ENCODE peak calls at places on chromosomes 1 and 21, in six cellular contexts. M is stimulated activated naive B cell treated with anti-CD40 and anti-IgM and Interleukin-4, amounts not matched to agents 10 μg/mL and 1 μg/mL and 100 μg/mL, for 72 hours; B is skeletal muscle cell; F is mesenteric fat pad; G is dermis blood vessel endothelial cell; D is tibial nerve. V is an unnamed sample.

GRCh38 chr21:41418956-41419680 is 6.9 kb upstream of the MX1 start:
- DNase-seq in B (no peak), M (no peak), F (peak), G (no peak), D (no peak), V (no peak)

GRCh38 chr1:14605945-14606344 is 7.5 kb downstream of the KAZN start:
- DNase-seq in D (no peak), B (no peak), G (no peak), M (no peak), F (no peak), V (no peak)

GRCh38 chr21:44630440-44630839 is 3.5 kb downstream of the KRTAP10-9 start:
- DNase-seq in D (no peak), B (no peak), G (no peak), F (no peak), M (no peak), V (no peak)

GRCh38 chr1:29304025-29304684 is 67.8 kb downstream of the PTPRU start:
- DNase-seq in M (no peak), D (no peak), F (no peak), B (no peak), G (no peak), V (no peak)

GRCh38 chr1:28248273-28249012 is 10.9 kb upstream of the SESN2 start:
- DNase-seq in F (peak), B (peak), D (peak), G (peak), M (peak), V (peak)

GRCh38 chr1:99441234-99442095 is 177.2 kb downstream of the PLPPR4 start:
- DNase-seq in D (no peak), G (peak), F (no peak), M (no peak), B (no peak), V (no peak)

GRCh38 chr21:38377165-38378093 is 120.6 kb downstream of the KCNJ15 start:
- DNase-seq in M (no peak), F (no peak), G (peak), B (no peak), D (no peak), V (peak)

GRCh38 chr1:64507897-64508296 is 38.0 kb downstream of the CACHD1 start:
- DNase-seq in D (no peak), F (no peak), M (no peak), G (no peak), B (no peak), V (no peak)

GRCh38 chr1:110542730-110543129 is 23.8 kb upstream of the KCNA10 start:
- DNase-seq in B (peak), F (no peak), G (peak), M (no peak), D (no peak), V (peak)

GRCh38 chr1:46223472-46223943 is 20.4 kb downstream of the LURAP1 start:
- DNase-seq in F (no peak), B (peak), M (peak), G (peak), D (peak), V (peak)

GRCh38 chr1:109185357-109185756 is 28.4 kb upstream of the SARS1 start:
- DNase-seq in B (no peak), G (no peak), D (no peak), M (no peak), F (no peak), V (no peak)

GRCh38 chr1:112614460-112615065 is 4.4 kb downstream of the ST7L start:
- DNase-seq in F (no peak), G (peak), B (no peak), M (no peak), D (no peak), V (peak)

GRCh38 chr1:24454684-24455091 is 39.1 kb downstream of the NIPAL3 start:
- DNase-seq in M (no peak), B (no peak), G (no peak), D (no peak), F (no peak), V (no peak)

GRCh38 chr1:52707927-52708655 is 9.9 kb upstream of the COA7 start:
- DNase-seq in M (no peak), D (no peak), G (no peak), B (no peak), F (no peak), V (no peak)

GRCh38 chr1:12851779-12852178 is 3.3 kb upstream of the HNRNPCL1 start:
- DNase-seq in F (no peak), D (no peak), B (no peak), M (no peak), G (no peak), V (no peak)

GRCh38 chr1:247390996-247391395 is 25.0 kb upstream of the NLRP3 start:
- DNase-seq in G (no peak), D (no peak), F (no peak), B (no peak), M (no peak), V (no peak)

GRCh38 chr1:153563339-153563952 is 2.2 kb downstream of the S100A2 start:
- DNase-seq in G (no peak), B (no peak), M (no peak), D (no peak), F (no peak), V (no peak)

GRCh38 chr1:22031214-22031962 is 21.1 kb upstream of the CDC42 start:
- DNase-seq in G (peak), D (no peak), B (no peak), F (no peak), M (no peak), V (peak)

GRCh38 chr1:116906812-116907211 is 2.9 kb upstream of the PTGFRN start:
- DNase-seq in G (no peak), M (no peak), B (no peak), D (no peak), F (no peak), V (no peak)

GRCh38 chr1:66311092-66311491 is 222.9 kb upstream of the SGIP1 start:
- DNase-seq in G (no peak), B (no peak), D (no peak), F (no peak), M (no peak), V (no peak)

GRCh38 chr1:9395031-9395430 is 102.3 kb downstream of the SPSB1 start:
- DNase-seq in G (no peak), D (no peak), F (no peak), B (no peak), M (no peak), V (no peak)

GRCh38 chr1:161185732-161186311 is 8.5 kb upstream of the B4GALT3 start:
- DNase-seq in F (no peak), M (no peak), B (no peak), G (no peak), D (no peak), V (no peak)

GRCh38 chr1:101993703-101994102 is 3.0 kb downstream of the OLFM3 start:
- DNase-seq in F (no peak), G (no peak), B (no peak), M (no peak), D (no peak), V (no peak)

GRCh38 chr1:10960954-10961833 is 51.3 kb upstream of the TARDBP start:
- DNase-seq in G (peak), B (no peak), D (peak), M (peak), F (peak), V (peak)

GRCh38 chr1:8340456-8340855 is 22.5 kb downstream of the SLC45A1 start:
- DNase-seq in G (no peak), D (no peak), M (no peak), F (no peak), B (no peak), V (no peak)

GRCh38 chr1:223444411-223444810 is 51.2 kb downstream of the CCDC185 start:
- DNase-seq in D (no peak), M (no peak), F (no peak), B (no peak), G (no peak), V (no peak)

GRCh38 chr1:208243522-208243850 is 698 bp downstream of the PLXNA2 start:
- DNase-seq in M (no peak), B (no peak), G (no peak), D (no peak), F (no peak), V (no peak)

GRCh38 chr21:25080706-25081495 is 526.4 kb downstream of the MRPL39 start:
- DNase-seq in B (peak), G (no peak), F (no peak), M (no peak), D (no peak), V (no peak)

GRCh38 chr1:224700915-224701531 is 84.9 kb downstream of the CNIH3 start:
- DNase-seq in M (no peak), B (no peak), D (no peak), F (no peak), G (peak), V (peak)

GRCh38 chr1:201357211-201357610 is 20.3 kb downstream of the TNNT2 start:
- DNase-seq in G (no peak), M (no peak), B (no peak), D (no peak), F (no peak), V (no peak)

GRCh38 chr1:170967042-170967910 is 31.9 kb downstream of the MROH9 start:
- DNase-seq in M (no peak), F (no peak), B (peak), D (peak), G (peak), V (peak)

GRCh38 chr21:37489553-37489952 is 123.0 kb downstream of the DYRK1A start:
- DNase-seq in F (no peak), B (no peak), G (peak), M (no peak), D (no peak), V (peak)

GRCh38 chr1:85277027-85277625 is 694 bp upstream of the BCL10 start:
- DNase-seq in G (no peak), F (no peak), M (no peak), D (no peak), B (no peak), V (no peak)

GRCh38 chr1:39787468-39787867 is 1.2 kb downstream of the BMP8B start:
- DNase-seq in D (no peak), G (no peak), F (peak), M (no peak), B (no peak), V (no peak)

GRCh38 chr1:100896481-100896982 is 642 bp downstream of the SLC30A7 start:
- DNase-seq in M (peak), D (no peak), F (no peak), B (peak), G (peak), V (peak)

GRCh38 chr21:35475006-35475405 is 425.9 kb upstream of the RUNX1 start:
- DNase-seq in F (no peak), B (no peak), M (no peak), G (no peak), D (no peak), V (no peak)

V was measured in lung microvascular endothelial cell.